ENCODE peak calls at places on chromosomes 6 and 20, in seven cellular contexts. One of them, this sample, is unnamed.

GRCh38 chr6:44508646-44509045 is 121.1 kb downstream of the CDC5L start:
- DNase-seq in spleen: no peak
- DNase-seq in cardiac muscle cell: no peak
- DNase-seq in keratinocyte: no peak
- DNase-seq in tibial nerve: no peak
- DNase-seq in endothelial cell: no peak
- DNase-seq in HFF-Myc: no peak
- DNase-seq in this sample: peak

GRCh38 chr20:64150756-64151633 is 13.3 kb upstream of the MYT1 start:
- DNase-seq in spleen: peak
- DNase-seq in endothelial cell: no peak
- DNase-seq in cardiac muscle cell: no peak
- DNase-seq in HFF-Myc: no peak
- DNase-seq in tibial nerve: no peak
- DNase-seq in keratinocyte: no peak
- DNase-seq in this sample: no peak

GRCh38 chr20:32333181-32333987 is 24.7 kb upstream of the ASXL1 start:
- DNase-seq in tibial nerve: no peak
- DNase-seq in cardiac muscle cell: peak
- DNase-seq in endothelial cell: no peak
- DNase-seq in spleen: no peak
- DNase-seq in keratinocyte: no peak
- DNase-seq in HFF-Myc: no peak
- DNase-seq in this sample: no peak

GRCh38 chr6:88908598-88909548 is 54.5 kb downstream of the RNGTT start:
- DNase-seq in keratinocyte: no peak
- DNase-seq in spleen: no peak
- DNase-seq in cardiac muscle cell: peak
- DNase-seq in tibial nerve: no peak
- DNase-seq in HFF-Myc: no peak
- DNase-seq in endothelial cell: no peak
- DNase-seq in this sample: no peak

GRCh38 chr6:64589961-64590360 is 954.4 kb downstream of the PHF3 start:
- DNase-seq in endothelial cell: no peak
- DNase-seq in spleen: no peak
- DNase-seq in HFF-Myc: no peak
- DNase-seq in keratinocyte: no peak
- DNase-seq in tibial nerve: no peak
- DNase-seq in cardiac muscle cell: no peak
- DNase-seq in this sample: no peak

GRCh38 chr6:22737331-22737730 is 168.0 kb downstream of the HDGFL1 start:
- DNase-seq in HFF-Myc: no peak
- DNase-seq in endothelial cell: peak
- DNase-seq in spleen: no peak
- DNase-seq in cardiac muscle cell: peak
- DNase-seq in keratinocyte: no peak
- DNase-seq in tibial nerve: no peak
- DNase-seq in this sample: peak

GRCh38 chr6:37555040-37555781 is 55.5 kb upstream of the CCDC167 start:
- DNase-seq in endothelial cell: no peak
- DNase-seq in tibial nerve: no peak
- DNase-seq in cardiac muscle cell: no peak
- DNase-seq in keratinocyte: no peak
- DNase-seq in HFF-Myc: no peak
- DNase-seq in spleen: no peak
- DNase-seq in this sample: no peak

GRCh38 chr6:25681848-25682247 is 29.8 kb downstream of the SCGN start:
- DNase-seq in endothelial cell: no peak
- DNase-seq in tibial nerve: no peak
- DNase-seq in HFF-Myc: no peak
- DNase-seq in spleen: no peak
- DNase-seq in cardiac muscle cell: no peak
- DNase-seq in keratinocyte: no peak
- DNase-seq in this sample: no peak

GRCh38 chr6:72675396-72675795 is 53.5 kb downstream of the KCNQ5 start:
- DNase-seq in HFF-Myc: no peak
- DNase-seq in cardiac muscle cell: no peak
- DNase-seq in spleen: no peak
- DNase-seq in keratinocyte: no peak
- DNase-seq in endothelial cell: no peak
- DNase-seq in tibial nerve: no peak
- DNase-seq in this sample: peak

GRCh38 chr6:107550906-107551305 is 61.0 kb downstream of the SOBP start:
- DNase-seq in tibial nerve: no peak
- DNase-seq in cardiac muscle cell: no peak
- DNase-seq in HFF-Myc: no peak
- DNase-seq in spleen: no peak
- DNase-seq in endothelial cell: no peak
- DNase-seq in keratinocyte: no peak
- DNase-seq in this sample: no peak

GRCh38 chr20:45833883-45834796 is 541 bp downstream of the SNX21 start:
- DNase-seq in spleen: peak
- DNase-seq in endothelial cell: peak
- DNase-seq in keratinocyte: no peak
- DNase-seq in cardiac muscle cell: peak
- DNase-seq in HFF-Myc: no peak
- DNase-seq in tibial nerve: peak
- DNase-seq in this sample: peak

GRCh38 chr6:11197175-11197535 is 35.3 kb downstream of the NEDD9 start:
- DNase-seq in tibial nerve: no peak
- DNase-seq in HFF-Myc: peak
- DNase-seq in cardiac muscle cell: peak
- DNase-seq in spleen: no peak
- DNase-seq in endothelial cell: no peak
- DNase-seq in keratinocyte: no peak
- DNase-seq in this sample: peak

GRCh38 chr20:17963114-17963897 is 5.3 kb downstream of the SNX5 start:
- DNase-seq in cardiac muscle cell: no peak
- DNase-seq in endothelial cell: no peak
- DNase-seq in keratinocyte: no peak
- DNase-seq in HFF-Myc: no peak
- DNase-seq in tibial nerve: no peak
- DNase-seq in spleen: no peak
- DNase-seq in this sample: no peak

GRCh38 chr20:59813948-59814834 is 119.2 kb downstream of the SYCP2 start:
- DNase-seq in cardiac muscle cell: no peak
- DNase-seq in keratinocyte: no peak
- DNase-seq in endothelial cell: no peak
- DNase-seq in tibial nerve: no peak
- DNase-seq in HFF-Myc: no peak
- DNase-seq in spleen: no peak
- DNase-seq in this sample: no peak

GRCh38 chr6:115969930-115970273 is 90.8 kb downstream of the FRK start:
- DNase-seq in HFF-Myc: no peak
- DNase-seq in keratinocyte: no peak
- DNase-seq in spleen: no peak
- DNase-seq in cardiac muscle cell: peak
- DNase-seq in tibial nerve: no peak
- DNase-seq in endothelial cell: no peak
- DNase-seq in this sample: peak

GRCh38 chr6:40320947-40321346 is 266.2 kb downstream of the LRFN2 start:
- DNase-seq in HFF-Myc: no peak
- DNase-seq in keratinocyte: no peak
- DNase-seq in spleen: no peak
- DNase-seq in cardiac muscle cell: no peak
- DNase-seq in endothelial cell: no peak
- DNase-seq in tibial nerve: no peak
- DNase-seq in this sample: no peak

GRCh38 chr6:148448371-148449010 is 105.9 kb downstream of the SASH1 start:
- DNase-seq in cardiac muscle cell: no peak
- DNase-seq in tibial nerve: no peak
- DNase-seq in HFF-Myc: no peak
- DNase-seq in endothelial cell: no peak
- DNase-seq in keratinocyte: no peak
- DNase-seq in spleen: no peak
- DNase-seq in this sample: no peak

GRCh38 chr6:10954590-10955010 is 67.7 kb downstream of the SYCP2L start:
- DNase-seq in spleen: peak
- DNase-seq in tibial nerve: peak
- DNase-seq in cardiac muscle cell: peak
- DNase-seq in HFF-Myc: peak
- DNase-seq in endothelial cell: peak
- DNase-seq in keratinocyte: peak
- DNase-seq in this sample: peak

GRCh38 chr6:120875900-120876299 is 458.4 kb downstream of the TBC1D32 start:
- DNase-seq in spleen: no peak
- DNase-seq in tibial nerve: no peak
- DNase-seq in endothelial cell: no peak
- DNase-seq in keratinocyte: no peak
- DNase-seq in cardiac muscle cell: no peak
- DNase-seq in HFF-Myc: no peak
- DNase-seq in this sample: no peak

GRCh38 chr6:127514396-127515227 is 4.5 kb downstream of the MTCL3 start:
- DNase-seq in cardiac muscle cell: peak
- DNase-seq in spleen: peak
- DNase-seq in endothelial cell: peak
- DNase-seq in keratinocyte: no peak
- DNase-seq in tibial nerve: no peak
- DNase-seq in HFF-Myc: no peak
- DNase-seq in this sample: peak

GRCh38 chr6:40963019-40963418 is 76.0 kb downstream of the UNC5CL start:
- DNase-seq in endothelial cell: no peak
- DNase-seq in HFF-Myc: no peak
- DNase-seq in spleen: no peak
- DNase-seq in keratinocyte: no peak
- DNase-seq in tibial nerve: no peak
- DNase-seq in cardiac muscle cell: no peak
- DNase-seq in this sample: no peak

GRCh38 chr6:100962466-100962865 is 81.3 kb upstream of the ASCC3 start:
- DNase-seq in tibial nerve: no peak
- DNase-seq in spleen: no peak
- DNase-seq in HFF-Myc: peak
- DNase-seq in cardiac muscle cell: no peak
- DNase-seq in keratinocyte: no peak
- DNase-seq in endothelial cell: no peak
- DNase-seq in this sample: no peak

GRCh38 chr20:46990017-46990810 is 95.6 kb downstream of the EYA2 start:
- DNase-seq in spleen: no peak
- DNase-seq in cardiac muscle cell: no peak
- DNase-seq in HFF-Myc: no peak
- DNase-seq in endothelial cell: no peak
- DNase-seq in tibial nerve: no peak
- DNase-seq in keratinocyte: no peak
- DNase-seq in this sample: peak

GRCh38 chr20:3783068-3783489 is 1.8 kb upstream of the SPEF1 start:
- DNase-seq in HFF-Myc: no peak
- DNase-seq in spleen: peak
- DNase-seq in endothelial cell: no peak
- DNase-seq in cardiac muscle cell: no peak
- DNase-seq in tibial nerve: no peak
- DNase-seq in keratinocyte: no peak
- DNase-seq in this sample: no peak

GRCh38 chr20:3778976-3779375 is 2.3 kb downstream of the SPEF1 start:
- DNase-seq in keratinocyte: no peak
- DNase-seq in tibial nerve: no peak
- DNase-seq in HFF-Myc: no peak
- DNase-seq in endothelial cell: no peak
- DNase-seq in cardiac muscle cell: no peak
- DNase-seq in spleen: peak
- DNase-seq in this sample: no peak

GRCh38 chr20:3783516-3784225 is 2.4 kb upstream of the SPEF1 start:
- DNase-seq in spleen: peak
- DNase-seq in endothelial cell: no peak
- DNase-seq in HFF-Myc: no peak
- DNase-seq in keratinocyte: no peak
- DNase-seq in cardiac muscle cell: no peak
- DNase-seq in tibial nerve: no peak
- DNase-seq in this sample: no peak

GRCh38 chr20:3782597-3782996 is 1.3 kb upstream of the SPEF1 start:
- DNase-seq in keratinocyte: no peak
- DNase-seq in endothelial cell: no peak
- DNase-seq in spleen: peak
- DNase-seq in tibial nerve: no peak
- DNase-seq in cardiac muscle cell: no peak
- DNase-seq in HFF-Myc: no peak
- DNase-seq in this sample: no peak

DNA sequence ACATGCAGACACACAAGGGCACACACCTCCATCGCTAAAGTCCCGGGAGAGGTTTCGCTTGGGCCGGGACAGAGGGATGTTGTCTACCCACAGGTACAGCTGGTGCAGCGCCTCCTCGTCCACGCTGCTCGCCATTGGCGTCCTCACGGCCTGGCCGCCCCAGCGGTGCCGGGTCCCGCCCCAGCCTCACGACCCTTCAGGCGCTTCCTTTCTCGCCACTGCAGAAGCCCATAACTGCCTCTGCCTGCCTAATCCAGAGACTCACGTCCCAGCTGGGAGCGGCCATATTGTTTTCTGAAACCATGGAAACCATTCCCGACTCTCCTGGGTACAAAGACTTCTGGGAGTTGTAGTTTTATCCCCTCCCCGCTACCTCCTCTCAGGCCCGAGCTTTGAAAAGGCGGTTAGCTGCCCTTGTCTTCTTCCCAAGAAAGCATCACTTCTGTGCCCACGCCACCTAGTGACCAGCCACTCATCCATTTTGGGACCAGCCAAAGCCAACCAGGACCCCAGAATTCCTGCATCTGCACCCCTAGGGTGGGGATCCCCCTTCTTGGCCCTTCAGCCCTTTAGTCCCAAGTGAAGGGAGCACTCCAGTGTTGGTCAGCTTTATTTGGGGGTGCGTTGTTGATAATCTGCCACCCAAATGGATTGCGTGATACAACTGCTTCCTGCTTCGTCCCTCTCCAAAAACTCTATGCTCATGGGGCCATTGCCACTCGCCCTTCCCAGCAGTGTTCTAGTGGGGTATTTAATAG is at the start of gene SPEF1:
- DNase-seq in cardiac muscle cell: peak
- DNase-seq in keratinocyte: no peak
- DNase-seq in spleen: peak
- DNase-seq in HFF-Myc: peak
- DNase-seq in tibial nerve: peak
- DNase-seq in endothelial cell: peak
- DNase-seq in this sample: peak
- TF ChIP-seq CTCF in cardiac muscle cell: peak
- TF ChIP-seq CTCF in keratinocyte: peak
- TF ChIP-seq CTCF in spleen: no peak
- TF ChIP-seq CTCF in HFF-Myc: peak
- TF ChIP-seq CTCF in tibial nerve: no peak
- TF ChIP-seq CTCF in endothelial cell: no peak
- TF ChIP-seq CTCF in this sample: peak

GRCh38 chr20:16761305-16761829 is 13.2 kb downstream of the OTOR start:
- DNase-seq in tibial nerve: no peak
- DNase-seq in cardiac muscle cell: peak
- DNase-seq in keratinocyte: peak
- DNase-seq in HFF-Myc: peak
- DNase-seq in spleen: no peak
- DNase-seq in endothelial cell: peak
- DNase-seq in this sample: peak
- TF ChIP-seq CTCF in tibial nerve: peak
- TF ChIP-seq CTCF in cardiac muscle cell: peak
- TF ChIP-seq CTCF in keratinocyte: peak
- TF ChIP-seq CTCF in HFF-Myc: peak
- TF ChIP-seq CTCF in spleen: peak
- TF ChIP-seq CTCF in endothelial cell: peak
- TF ChIP-seq CTCF in this sample: peak

GRCh38 chr6:161557333-161558107 is 283.7 kb upstream of the AGPAT4 start:
- DNase-seq in spleen: no peak
- DNase-seq in HFF-Myc: no peak
- DNase-seq in endothelial cell: no peak
- DNase-seq in tibial nerve: no peak
- DNase-seq in cardiac muscle cell: no peak
- DNase-seq in keratinocyte: no peak
- DNase-seq in this sample: no peak
- TF ChIP-seq CTCF in spleen: no peak
- TF ChIP-seq CTCF in HFF-Myc: no peak
- TF ChIP-seq CTCF in endothelial cell: no peak
- TF ChIP-seq CTCF in tibial nerve: no peak
- TF ChIP-seq CTCF in cardiac muscle cell: no peak
- TF ChIP-seq CTCF in keratinocyte: no peak
- TF ChIP-seq CTCF in this sample: no peak

GRCh38 chr6:35048631-35049083 is 92.5 kb downstream of the TCP11 start:
- DNase-seq in HFF-Myc: no peak
- DNase-seq in cardiac muscle cell: peak
- DNase-seq in spleen: no peak
- DNase-seq in endothelial cell: no peak
- DNase-seq in tibial nerve: no peak
- DNase-seq in keratinocyte: no peak
- DNase-seq in this sample: no peak
- TF ChIP-seq CTCF in HFF-Myc: peak
- TF ChIP-seq CTCF in cardiac muscle cell: peak
- TF ChIP-seq CTCF in spleen: no peak
- TF ChIP-seq CTCF in endothelial cell: no peak
- TF ChIP-seq CTCF in tibial nerve: no peak
- TF ChIP-seq CTCF in keratinocyte: no peak
- TF ChIP-seq CTCF in this sample: no peak